ENCODE peak calls at places on chromosomes 1 and 21, in four cellular contexts. One of them, this sample, is unnamed.

GRCh38 chr1:192700834-192701271 is 64.9 kb downstream of the RGS13 start:
- DNase-seq in endothelial cell of umbilical vein: peak; percentile 74
- DNase-seq in A549: peak; percentile 45
- DNase-seq in WTC11: no peak
- DNase-seq in this sample: peak; percentile 76

GRCh38 chr1:29782846-29783500 is 546.7 kb downstream of the PTPRU start:
- DNase-seq in endothelial cell of umbilical vein: no peak
- DNase-seq in A549: no peak
- DNase-seq in WTC11: no peak
- DNase-seq in this sample: no peak

GRCh38 chr21:10627316-10627863 is 106.0 kb downstream of the TPTE start:
- DNase-seq in endothelial cell of umbilical vein: no peak
- DNase-seq in A549: no peak
- DNase-seq in WTC11: no peak
- DNase-seq in this sample: no peak

GRCh38 chr1:28108006-28108405 is 19.6 kb upstream of the EYA3 start:
- DNase-seq in endothelial cell of umbilical vein: no peak
- DNase-seq in A549: no peak
- DNase-seq in WTC11: no peak
- DNase-seq in this sample: no peak

GRCh38 chr1:1390675-1391074 is 8.5 kb downstream of the CCNL2 start:
- DNase-seq in endothelial cell of umbilical vein: no peak
- DNase-seq in A549: no peak
- DNase-seq in WTC11: no peak
- DNase-seq in this sample: no peak

GRCh38 chr1:97046765-97047411 is 325.3 kb downstream of the PTBP2 start:
- DNase-seq in endothelial cell of umbilical vein: no peak
- DNase-seq in A549: no peak
- DNase-seq in WTC11: no peak
- DNase-seq in this sample: no peak

GRCh38 chr1:110087812-110088738 is 17.6 kb upstream of the ALX3 start:
- DNase-seq in endothelial cell of umbilical vein: peak; percentile 53
- DNase-seq in A549: peak; percentile 35
- DNase-seq in WTC11: peak; percentile 60
- DNase-seq in this sample: peak; percentile 66

GRCh38 chr1:172002725-172003345 is 161.5 kb downstream of the DNM3 start:
- DNase-seq in endothelial cell of umbilical vein: peak; percentile 74
- DNase-seq in A549: peak; percentile 69
- DNase-seq in WTC11: no peak
- DNase-seq in this sample: peak; percentile 52

GRCh38 chr1:163166886-163167555 is 35.7 kb downstream of the RGS5 start:
- DNase-seq in endothelial cell of umbilical vein: peak; percentile 72
- DNase-seq in A549: no peak
- DNase-seq in WTC11: no peak
- DNase-seq in this sample: peak; percentile 6

GRCh38 chr1:213931804-213932203 is 56.0 kb upstream of the PROX1 start:
- DNase-seq in endothelial cell of umbilical vein: no peak
- DNase-seq in A549: no peak
- DNase-seq in WTC11: peak; percentile 37
- DNase-seq in this sample: no peak

GRCh38 chr21:45309069-45309521 is 21.4 kb upstream of the POFUT2 start:
- DNase-seq in endothelial cell of umbilical vein: peak; percentile 89
- DNase-seq in A549: peak; percentile 55
- DNase-seq in WTC11: peak; percentile 89
- DNase-seq in this sample: peak; percentile 79

GRCh38 chr1:235883261-235883927 is 16.7 kb upstream of the LYST start:
- DNase-seq in endothelial cell of umbilical vein: peak; percentile 39
- DNase-seq in A549: peak; percentile 17
- DNase-seq in WTC11: no peak
- DNase-seq in this sample: peak; percentile 29

GRCh38 chr1:154940213-154940879 is 3.8 kb upstream of the PMVK start:
- DNase-seq in endothelial cell of umbilical vein: no peak
- DNase-seq in A549: no peak
- DNase-seq in WTC11: no peak
- DNase-seq in this sample: no peak

GRCh38 chr1:213061263-213061662 is 10.2 kb downstream of the RPS6KC1 start:
- DNase-seq in endothelial cell of umbilical vein: no peak
- DNase-seq in A549: no peak
- DNase-seq in WTC11: no peak
- DNase-seq in this sample: no peak

GRCh38 chr1:198564157-198564556 is 23.7 kb upstream of the ATP6V1G3 start:
- DNase-seq in endothelial cell of umbilical vein: no peak
- DNase-seq in A549: no peak
- DNase-seq in WTC11: no peak
- DNase-seq in this sample: no peak

GRCh38 chr1:212107481-212107880 is 71.9 kb downstream of the DTL start:
- DNase-seq in endothelial cell of umbilical vein: peak; percentile 78
- DNase-seq in A549: no peak
- DNase-seq in WTC11: no peak
- DNase-seq in this sample: no peak

GRCh38 chr1:177384461-177384860 is 213.7 kb downstream of the BRINP2 start:
- DNase-seq in endothelial cell of umbilical vein: no peak
- DNase-seq in A549: no peak
- DNase-seq in WTC11: no peak
- DNase-seq in this sample: no peak

GRCh38 chr1:198788561-198789064 is 149.8 kb downstream of the PTPRC start:
- DNase-seq in endothelial cell of umbilical vein: peak; percentile 66
- DNase-seq in A549: no peak
- DNase-seq in WTC11: peak; percentile 65
- DNase-seq in this sample: peak; percentile 49

GRCh38 chr1:166080965-166081870 is 85.6 kb downstream of the FAM78B start:
- DNase-seq in endothelial cell of umbilical vein: no peak
- DNase-seq in A549: no peak
- DNase-seq in WTC11: no peak
- DNase-seq in this sample: peak; percentile 26

GRCh38 chr1:29639156-29639736 is 402.9 kb downstream of the PTPRU start:
- DNase-seq in endothelial cell of umbilical vein: no peak
- DNase-seq in A549: no peak
- DNase-seq in WTC11: no peak
- DNase-seq in this sample: no peak

GRCh38 chr1:203556047-203556851 is 62.3 kb downstream of the OPTC start:
- DNase-seq in endothelial cell of umbilical vein: no peak
- DNase-seq in A549: no peak
- DNase-seq in WTC11: peak; percentile 47
- DNase-seq in this sample: no peak

GRCh38 chr1:173860065-173860464 is 7.7 kb downstream of the GAS5 start:
- DNase-seq in endothelial cell of umbilical vein: no peak
- DNase-seq in A549: no peak
- DNase-seq in WTC11: no peak
- DNase-seq in this sample: no peak

GRCh38 chr1:227763246-227764018 is 28.2 kb downstream of the SNAP47 start:
- DNase-seq in endothelial cell of umbilical vein: no peak
- DNase-seq in A549: no peak
- DNase-seq in WTC11: no peak
- DNase-seq in this sample: no peak

GRCh38 chr1:69121708-69122107 is 446.0 kb upstream of the LRRC7 start:
- DNase-seq in endothelial cell of umbilical vein: no peak
- DNase-seq in A549: no peak
- DNase-seq in WTC11: no peak
- DNase-seq in this sample: no peak

GRCh38 chr1:211788626-211789025 is 41.9 kb downstream of the LPGAT1 start:
- DNase-seq in endothelial cell of umbilical vein: no peak
- DNase-seq in A549: no peak
- DNase-seq in WTC11: no peak
- DNase-seq in this sample: no peak

GRCh38 chr1:152907686-152908601 is at the start of gene IVL:
- DNase-seq in endothelial cell of umbilical vein: no peak
- DNase-seq in A549: no peak
- DNase-seq in WTC11: no peak
- DNase-seq in this sample: no peak

GRCh38 chr1:84749427-84749826 is 59.2 kb upstream of the SSX2IP start:
- DNase-seq in endothelial cell of umbilical vein: no peak
- DNase-seq in A549: no peak
- DNase-seq in WTC11: no peak
- DNase-seq in this sample: no peak

GRCh38 chr1:84959294-84959693 is 37.6 kb downstream of the MCOLN2 start:
- DNase-seq in endothelial cell of umbilical vein: no peak
- DNase-seq in A549: no peak
- DNase-seq in WTC11: no peak
- DNase-seq in this sample: no peak

GRCh38 chr1:239125027-239125426 is 261.3 kb upstream of the CHRM3 start:
- DNase-seq in endothelial cell of umbilical vein: no peak
- DNase-seq in A549: no peak
- DNase-seq in WTC11: peak; percentile 14
- DNase-seq in this sample: no peak

DNA sequence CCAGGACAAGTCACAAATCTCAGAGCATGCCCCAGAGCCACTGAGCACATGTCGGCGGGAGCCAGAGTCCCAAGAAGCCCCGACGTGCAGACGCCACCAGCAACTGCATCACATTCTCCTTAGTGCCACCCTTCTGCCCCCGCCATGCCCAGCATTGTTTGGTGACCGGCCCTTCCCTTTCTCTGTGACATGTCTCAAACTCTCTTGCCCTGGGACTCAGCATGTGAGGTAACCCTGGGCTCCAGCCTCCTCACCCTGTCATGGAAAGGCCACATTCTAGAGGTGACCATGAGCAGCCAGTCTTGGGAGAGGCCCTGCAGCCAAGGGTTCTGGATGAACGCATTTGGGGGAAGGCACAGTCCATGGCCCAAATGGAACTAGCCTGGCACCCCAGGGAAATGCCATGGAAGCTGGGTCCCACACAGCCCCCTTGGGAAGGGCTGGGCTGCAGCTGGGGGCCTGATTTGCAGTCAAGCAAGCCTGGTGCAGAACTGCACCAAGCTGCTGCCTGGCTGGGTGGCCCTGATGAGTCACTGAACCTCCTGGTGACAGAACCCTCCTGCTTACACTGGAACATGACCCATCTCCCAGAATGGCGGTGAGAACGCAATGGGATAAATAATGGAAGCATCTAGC is 94.4 kb downstream of the ITPKB start:
- DNase-seq in endothelial cell of umbilical vein: no peak
- DNase-seq in A549: no peak
- DNase-seq in WTC11: no peak
- DNase-seq in this sample: peak; percentile 64
- TF ChIP-seq MAX in endothelial cell of umbilical vein: no peak
- TF ChIP-seq MAX in A549: no peak
- TF ChIP-seq MAX in WTC11: no peak
- TF ChIP-seq MAX in this sample: no peak

GRCh38 chr1:52825868-52826267 is 16.7 kb upstream of the ZYG11A start:
- DNase-seq in endothelial cell of umbilical vein: peak; percentile 25
- DNase-seq in A549: no peak
- DNase-seq in WTC11: no peak
- DNase-seq in this sample: peak; percentile 49
- TF ChIP-seq CTCF in endothelial cell of umbilical vein: no peak
- TF ChIP-seq CTCF in A549: peak; percentile 37
- TF ChIP-seq CTCF in WTC11: no peak
- TF ChIP-seq CTCF in this sample: no peak

GRCh38 chr1:99546432-99547416 is 99.2 kb upstream of the PALMD start:
- DNase-seq in endothelial cell of umbilical vein: peak; percentile 66
- DNase-seq in A549: no peak
- DNase-seq in WTC11: no peak
- DNase-seq in this sample: no peak

GRCh38 chr1:99539131-99539530 is 106.8 kb upstream of the PALMD start:
- DNase-seq in endothelial cell of umbilical vein: no peak
- DNase-seq in A549: no peak
- DNase-seq in WTC11: no peak
- DNase-seq in this sample: no peak

GRCh38 chr1:99538618-99538956 is 107.3 kb upstream of the PALMD start:
- DNase-seq in endothelial cell of umbilical vein: no peak
- DNase-seq in A549: no peak
- DNase-seq in WTC11: no peak
- DNase-seq in this sample: no peak

GRCh38 chr1:99548924-99549605 is 96.8 kb upstream of the PALMD start:
- DNase-seq in endothelial cell of umbilical vein: peak; percentile 74
- DNase-seq in A549: no peak
- DNase-seq in WTC11: no peak
- DNase-seq in this sample: no peak

GRCh38 chr1:99544328-99544727 is 101.6 kb upstream of the PALMD start:
- DNase-seq in endothelial cell of umbilical vein: peak; percentile 87
- DNase-seq in A549: no peak
- DNase-seq in WTC11: no peak
- DNase-seq in this sample: no peak
- TF ChIP-seq MAX in endothelial cell of umbilical vein: no peak
- TF ChIP-seq MAX in A549: no peak
- TF ChIP-seq MAX in WTC11: no peak
- TF ChIP-seq MAX in this sample: no peak

GRCh38 chr1:17370618-17371017 is 1.4 kb upstream of the PADI6 start:
- DNase-seq in endothelial cell of umbilical vein: no peak
- DNase-seq in A549: peak; percentile 42
- DNase-seq in WTC11: no peak
- DNase-seq in this sample: peak; percentile 28
- TF ChIP-seq CTCF in endothelial cell of umbilical vein: no peak
- TF ChIP-seq CTCF in A549: peak; percentile 22
- TF ChIP-seq CTCF in WTC11: peak; percentile 23
- TF ChIP-seq CTCF in this sample: peak; percentile 31

DNA sequence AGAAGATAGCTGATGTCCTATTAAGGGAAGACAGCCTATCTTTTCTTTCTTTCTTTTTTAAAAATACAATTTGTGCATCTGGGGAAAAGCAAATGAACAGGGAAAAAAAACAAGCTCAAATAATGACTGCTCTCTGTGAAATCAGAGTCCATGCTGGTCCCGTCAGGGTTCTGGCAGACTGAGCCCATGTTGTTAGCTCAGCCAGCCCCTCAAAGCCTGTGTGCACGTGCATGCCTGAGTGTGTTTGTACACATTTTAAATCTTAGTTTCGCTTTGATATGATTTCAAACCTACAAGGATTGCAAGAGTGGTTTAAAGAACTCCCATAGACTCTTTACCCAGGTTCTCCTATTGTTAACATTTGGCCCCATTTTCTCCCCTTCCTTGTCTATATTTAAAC is 231.8 kb upstream of the GREM2 start:
- DNase-seq in endothelial cell of umbilical vein: no peak
- DNase-seq in A549: no peak
- DNase-seq in WTC11: no peak
- DNase-seq in this sample: no peak
- TF ChIP-seq MAX in endothelial cell of umbilical vein: no peak
- TF ChIP-seq MAX in A549: no peak
- TF ChIP-seq MAX in WTC11: no peak
- TF ChIP-seq MAX in this sample: no peak

DNA sequence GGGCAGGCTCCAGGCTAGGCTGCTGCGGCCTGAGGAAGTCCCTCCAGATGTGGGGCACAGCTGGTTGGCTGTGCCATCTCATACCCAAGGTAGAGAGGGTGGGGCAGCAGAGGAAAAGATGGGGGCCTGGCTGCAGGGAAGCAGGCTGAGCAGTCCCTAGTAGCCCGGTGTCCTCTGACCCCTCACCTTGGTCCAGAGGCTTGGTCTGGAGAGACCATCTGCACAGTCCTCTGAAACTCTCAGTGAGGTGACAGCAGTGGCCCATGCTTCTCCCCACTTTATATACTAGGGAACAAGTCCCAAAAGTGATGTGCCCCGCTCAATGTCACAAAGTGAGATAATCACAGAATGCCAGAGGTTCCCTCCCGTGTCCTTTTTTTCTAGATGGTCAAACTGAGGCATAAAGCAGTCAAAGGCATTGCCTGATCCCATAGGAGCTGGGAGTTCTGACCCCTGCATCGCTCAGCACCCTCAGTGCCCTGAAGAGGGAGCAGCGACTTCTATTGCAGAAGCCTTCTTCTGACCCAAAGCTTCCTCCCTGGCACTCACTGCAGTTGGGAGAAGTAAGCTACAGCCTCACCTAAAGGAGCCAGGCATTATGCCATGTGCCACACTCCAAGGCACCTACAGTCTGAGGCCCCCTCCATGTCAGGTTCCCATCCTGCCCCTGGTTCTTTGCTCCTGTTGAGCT is 45.5 kb downstream of the TRABD2B start:
- DNase-seq in endothelial cell of umbilical vein: no peak
- DNase-seq in A549: no peak
- DNase-seq in WTC11: no peak
- DNase-seq in this sample: no peak
- TF ChIP-seq CTCF in endothelial cell of umbilical vein: no peak
- TF ChIP-seq CTCF in A549: no peak
- TF ChIP-seq CTCF in WTC11: no peak
- TF ChIP-seq CTCF in this sample: peak; percentile 24

GRCh38 chr21:33962290-33962689 is 46.7 kb upstream of the ATP5PO start:
- DNase-seq in endothelial cell of umbilical vein: no peak
- DNase-seq in A549: no peak
- DNase-seq in WTC11: no peak
- DNase-seq in this sample: no peak
- TF ChIP-seq MAX in endothelial cell of umbilical vein: no peak
- TF ChIP-seq MAX in A549: no peak
- TF ChIP-seq MAX in WTC11: no peak
- TF ChIP-seq MAX in this sample: no peak